ENCODE peak calls at places on chromosome 14, in ten cellular contexts. M, X, D, U, P, E, V, Z, G and N are unnamed samples.

GRCh38 chr14:52304248-52304904 is 9.7 kb upstream of the PTGER2 start:
- DNase-seq in M (peak), D (no peak), G (no peak), X (no peak), P (no peak), V (no peak), U (no peak), E (no peak), Z (no peak), N (no peak)

GRCh38 chr14:70640938-70641547 is 673 bp upstream of the TTC9 start:
- DNase-seq in D (peak), U (peak), G (peak), V (peak), M (peak), Z (no peak), E (no peak), P (peak), X (peak), N (peak)

GRCh38 chr14:103552011-103552797 is 10.3 kb downstream of the BAG5 start:
- DNase-seq in U (peak), G (no peak), Z (no peak), D (no peak), P (peak), X (no peak), E (peak), V (no peak), M (peak), N (no peak)

GRCh38 chr14:89276424-89276975 is 140.5 kb downstream of the FOXN3 start:
- DNase-seq in X (no peak), U (no peak), M (peak), G (peak), P (no peak), E (peak), D (no peak), Z (no peak), V (peak), N (peak)

GRCh38 chr14:32428875-32429274 is 99.8 kb downstream of the AKAP6 start:
- DNase-seq in U (no peak), G (no peak), E (no peak), P (no peak), V (no peak), X (no peak), D (no peak), Z (no peak), M (no peak), N (no peak)

GRCh38 chr14:91170504-91171121 is 56.7 kb downstream of the DGLUCY start:
- DNase-seq in P (no peak), G (no peak), V (no peak), X (no peak), E (no peak), D (no peak), U (no peak), Z (no peak), M (no peak), N (peak)

GRCh38 chr14:20624495-20625070 is 16.9 kb downstream of the OR6S1 start:
- DNase-seq in U (no peak), X (peak), E (no peak), P (peak), M (peak), G (peak), Z (no peak), D (no peak), V (peak), N (peak)

GRCh38 chr14:57462551-57462950 is 31.1 kb downstream of the CCDC198 start:
- DNase-seq in P (no peak), M (no peak), G (no peak), V (no peak), D (no peak), E (no peak), X (no peak), U (peak), Z (no peak), N (no peak)

GRCh38 chr14:53620325-53620716 is 336.3 kb downstream of the BMP4 start:
- DNase-seq in D (no peak), V (no peak), G (no peak), Z (no peak), M (no peak), P (no peak), X (no peak), U (no peak), E (no peak), N (no peak)

GRCh38 chr14:50362791-50363733 is 33.6 kb downstream of the CDKL1 start:
- DNase-seq in G (peak), M (no peak), V (peak), P (no peak), U (no peak), E (no peak), X (no peak), D (no peak), Z (no peak), N (no peak)

GRCh38 chr14:32925439-32925838 is 13.2 kb upstream of the NPAS3 start:
- DNase-seq in G (no peak), Z (no peak), D (no peak), P (no peak), V (no peak), X (no peak), U (no peak), M (no peak), E (no peak), N (no peak)

GRCh38 chr14:21825147-21825743 is 151.6 kb upstream of the OR4E1 start:
- DNase-seq in G (peak), E (no peak), V (peak), P (peak), U (peak), D (no peak), X (no peak), Z (no peak), M (peak), N (peak)

GRCh38 chr14:33062881-33063280 is 124.2 kb downstream of the NPAS3 start:
- DNase-seq in E (no peak), M (peak), V (no peak), X (no peak), U (peak), G (no peak), P (peak), Z (no peak), D (no peak), N (peak)

GRCh38 chr14:91142214-91142668 is 28.4 kb downstream of the DGLUCY start:
- DNase-seq in G (peak), U (no peak), D (no peak), E (no peak), V (peak), M (no peak), P (no peak), X (no peak), Z (no peak), N (no peak)

GRCh38 chr14:59846595-59846994 is 24.0 kb downstream of the RTN1 start:
- DNase-seq in E (no peak), D (no peak), G (no peak), V (no peak), P (no peak), M (no peak), U (no peak), Z (no peak), X (no peak), N (no peak)

GRCh38 chr14:68791078-68791983 is 1.5 kb downstream of the ZFP36L1 start:
- DNase-seq in D (no peak), Z (no peak), V (no peak), X (no peak), M (no peak), E (no peak), U (peak), G (no peak), P (peak), N (peak)

GRCh38 chr14:88503754-88504406 is 50.9 kb downstream of the PTPN21 start:
- DNase-seq in Z (no peak), V (no peak), P (no peak), G (no peak), M (no peak), U (no peak), X (no peak), D (no peak), E (no peak), N (no peak)

GRCh38 chr14:99168330-99168729 is 103.7 kb downstream of the BCL11B start:
- DNase-seq in X (no peak), Z (no peak), V (no peak), D (no peak), E (no peak), U (no peak), M (no peak), G (no peak), P (no peak), N (no peak)

GRCh38 chr14:103095210-103095778 is 769 bp downstream of the EXOC3L4 start:
- DNase-seq in V (no peak), G (no peak), E (no peak), D (no peak), Z (no peak), M (no peak), X (peak), U (no peak), P (no peak), N (no peak)

DNA sequence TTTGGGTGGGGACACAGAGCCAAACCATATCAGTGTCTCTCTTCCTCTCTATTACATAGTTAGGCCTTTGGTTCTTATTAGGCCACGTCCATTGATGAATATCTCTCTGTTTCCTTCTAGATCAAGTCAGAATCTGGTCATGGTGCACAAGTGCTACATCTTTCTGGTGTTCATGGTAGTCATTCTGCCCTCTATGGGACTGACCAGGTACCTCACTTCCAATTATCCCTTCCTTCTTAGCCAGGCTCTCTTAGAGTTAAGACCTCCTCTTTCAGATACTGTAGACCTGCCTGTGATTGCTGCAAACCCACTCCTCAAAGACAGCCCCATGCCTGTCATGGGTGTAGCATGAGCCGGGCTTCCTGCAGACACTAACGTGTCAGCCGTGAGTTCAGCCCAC is 25.2 kb downstream of the NGB start:
- DNase-seq in U (no peak), E (no peak), M (peak), Z (no peak), X (no peak), D (no peak), G (no peak), P (no peak), V (no peak), N (no peak)
- TF ChIP-seq CTCF in U (peak), E (no peak), M (peak), Z (no peak), X (no peak), D (no peak), G (no peak), P (no peak), V (no peak), N (no peak)

GRCh38 chr14:58783801-58784511 is 146.2 kb downstream of the DACT1 start:
- DNase-seq in U (no peak), P (no peak), E (no peak), G (no peak), V (no peak), Z (no peak), M (peak), X (no peak), D (no peak), N (no peak)
- TF ChIP-seq CTCF in U (no peak), P (no peak), E (no peak), G (no peak), V (no peak), Z (no peak), M (no peak), X (no peak), D (no peak), N (no peak)

DNA sequence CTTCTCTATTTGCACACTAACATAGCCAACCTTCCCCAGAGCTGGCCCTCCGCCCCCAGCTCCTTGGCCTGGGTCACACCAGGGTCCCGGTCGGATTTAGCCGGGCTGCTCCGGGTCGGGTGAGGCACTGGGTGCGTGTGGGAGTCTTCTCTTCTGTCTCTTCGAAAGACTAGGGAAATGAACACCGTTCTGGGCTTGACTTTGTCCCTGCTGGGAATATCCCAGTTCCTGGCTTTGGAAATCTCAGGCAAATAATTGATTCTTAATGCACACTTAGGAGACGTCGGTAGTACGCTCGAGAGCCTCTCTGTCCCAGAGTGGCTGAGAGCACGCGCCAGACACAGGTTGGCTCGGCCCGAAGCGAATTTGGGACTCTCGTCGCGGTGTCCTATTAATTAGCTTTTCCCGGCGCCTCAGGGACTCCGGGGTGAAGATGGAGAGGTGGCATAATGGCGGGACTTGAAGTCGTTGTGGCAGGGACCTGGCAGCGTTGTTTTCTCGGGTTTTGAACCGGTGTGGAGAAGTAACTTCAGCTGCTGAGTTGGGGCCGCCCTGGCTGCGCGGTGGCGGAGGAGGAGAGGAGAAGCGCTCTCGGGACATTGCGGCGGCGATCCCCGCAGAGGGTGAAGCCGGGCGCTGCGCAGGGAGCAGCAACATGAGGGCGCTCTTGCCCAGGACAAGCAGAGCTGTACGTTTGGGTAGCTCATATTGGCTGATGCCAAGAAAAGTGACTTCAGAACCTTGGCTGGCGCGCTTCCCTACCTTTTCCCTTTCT is 7.5 kb downstream of the FOXG1 start:
- DNase-seq in X (no peak), V (no peak), Z (no peak), P (peak), E (no peak), U (no peak), M (peak), D (no peak), G (no peak), N (peak)
- TF ChIP-seq CTCF in X (no peak), V (peak), Z (no peak), P (peak), E (no peak), U (no peak), M (peak), D (no peak), G (no peak), N (peak)

GRCh38 chr14:96051642-96052540 is 12.7 kb downstream of the C14orf132 start:
- DNase-seq in Z (no peak), X (no peak), V (peak), U (peak), M (no peak), P (no peak), E (no peak), D (no peak), G (peak), N (no peak)
- TF ChIP-seq CTCF in Z (no peak), X (no peak), V (peak), U (peak), M (peak), P (no peak), E (no peak), D (no peak), G (peak), N (peak)

DNA sequence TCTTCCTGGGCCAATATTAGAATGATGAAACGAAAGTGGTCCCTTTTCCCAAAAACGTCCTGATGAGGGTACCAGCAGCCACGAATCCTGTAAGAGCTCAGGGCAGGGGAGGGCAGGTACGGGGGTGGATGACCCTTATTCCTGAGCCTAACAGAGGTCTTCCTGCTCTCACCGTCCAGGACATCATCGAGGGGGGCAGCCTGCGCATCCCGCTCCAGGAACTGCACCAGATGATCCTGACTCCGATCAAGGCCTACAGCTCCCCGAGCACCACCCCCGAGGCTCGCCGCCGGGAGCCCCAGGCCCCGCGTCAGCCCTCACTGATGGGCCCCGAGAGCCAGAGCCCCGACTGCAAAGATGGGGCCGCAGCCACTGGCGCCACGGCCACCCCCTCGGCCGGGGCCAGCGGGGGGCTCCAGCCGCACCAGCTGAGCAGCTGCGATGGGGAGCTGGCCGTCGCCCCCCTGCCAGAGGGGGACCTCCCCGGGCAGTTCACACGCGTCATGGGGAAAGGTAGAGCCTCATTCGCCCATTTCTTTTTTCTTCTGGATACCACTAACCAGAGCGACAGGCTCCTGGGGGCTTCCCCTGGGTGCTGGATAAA is 142.5 kb downstream of the GCH1 start:
- DNase-seq in U (no peak), P (no peak), X (no peak), M (no peak), Z (no peak), G (no peak), V (no peak), E (peak), D (no peak), N (no peak)
- TF ChIP-seq CTCF in U (no peak), P (no peak), X (no peak), M (no peak), Z (no peak), G (no peak), V (no peak), E (no peak), D (no peak), N (no peak)

DNA sequence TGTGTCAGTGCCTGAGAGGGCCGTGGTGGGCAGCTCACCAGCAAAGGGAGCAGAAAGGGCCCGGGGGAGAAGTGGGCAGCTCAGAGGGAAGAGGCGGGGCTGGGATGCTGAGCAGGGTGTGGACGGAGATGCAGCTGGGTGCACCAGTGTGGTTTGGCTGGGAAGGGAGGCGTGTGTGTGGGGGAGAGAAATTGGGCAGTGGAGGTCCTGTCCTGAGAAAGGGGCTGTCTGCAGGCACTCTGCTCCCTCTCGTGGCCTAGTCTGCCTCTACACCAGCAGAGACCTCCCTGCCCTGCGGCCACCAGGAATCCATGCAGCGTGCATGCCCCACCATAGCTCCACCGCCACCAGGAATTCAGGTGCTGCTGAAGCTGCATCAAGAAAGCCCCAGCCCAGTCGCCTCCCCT is 6.4 kb downstream of the TMEM121 start:
- DNase-seq in V (peak), Z (no peak), X (no peak), D (no peak), G (peak), M (peak), E (peak), P (peak), U (no peak), N (no peak)
- TF ChIP-seq CTCF in V (peak), Z (no peak), X (peak), D (no peak), G (peak), M (peak), E (no peak), P (peak), U (no peak), N (peak)

DNA sequence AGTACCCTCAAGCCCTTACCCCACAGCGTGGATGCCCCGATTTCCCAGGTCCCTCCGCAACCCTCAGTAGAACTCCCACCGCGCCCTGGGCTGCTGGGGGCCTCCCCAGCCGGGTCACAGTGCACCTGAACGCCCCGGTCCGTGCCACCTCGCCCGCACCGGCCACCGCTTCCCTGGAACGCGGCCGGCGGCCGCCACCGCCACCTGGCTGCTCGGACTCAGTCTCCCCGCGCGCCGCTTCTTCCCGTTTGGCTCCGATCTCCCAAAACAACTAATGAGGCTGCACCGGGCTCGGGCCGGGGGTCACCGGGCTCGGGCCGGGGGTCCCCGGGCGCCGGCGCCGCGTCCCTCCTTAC is 1.0 kb downstream of the ITPK1 start:
- DNase-seq in D (no peak), G (no peak), P (no peak), X (peak), M (no peak), E (peak), V (no peak), U (no peak), Z (no peak), N (no peak)
- TF ChIP-seq CTCF in D (no peak), G (no peak), P (no peak), X (peak), M (no peak), E (no peak), V (no peak), U (no peak), Z (no peak), N (no peak)

DNA sequence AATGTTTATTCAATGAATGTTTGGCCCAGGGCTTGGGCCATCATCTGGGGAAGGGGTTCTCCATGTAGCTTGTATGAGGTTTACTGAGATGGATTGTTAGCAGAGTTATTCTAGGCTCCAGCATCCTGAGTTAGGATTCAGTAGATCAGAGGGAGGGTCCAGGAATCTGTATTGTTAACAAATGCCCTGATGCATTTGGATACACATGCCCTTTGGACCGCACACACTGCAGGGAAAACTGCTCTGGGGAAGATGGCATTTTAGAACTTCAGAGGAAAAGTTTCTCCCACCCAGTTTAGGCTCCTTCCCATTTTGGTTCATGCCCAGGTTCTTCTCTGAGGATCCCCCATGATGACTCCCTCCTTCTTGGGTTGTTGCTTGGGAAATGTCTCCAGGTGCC is 193.3 kb downstream of the KTN1 start:
- DNase-seq in Z (no peak), E (no peak), M (no peak), U (no peak), P (no peak), G (no peak), D (no peak), X (no peak), V (no peak), N (no peak)
- TF ChIP-seq CTCF in Z (no peak), E (no peak), M (no peak), U (no peak), P (no peak), G (no peak), D (no peak), X (no peak), V (no peak), N (no peak)

DNA sequence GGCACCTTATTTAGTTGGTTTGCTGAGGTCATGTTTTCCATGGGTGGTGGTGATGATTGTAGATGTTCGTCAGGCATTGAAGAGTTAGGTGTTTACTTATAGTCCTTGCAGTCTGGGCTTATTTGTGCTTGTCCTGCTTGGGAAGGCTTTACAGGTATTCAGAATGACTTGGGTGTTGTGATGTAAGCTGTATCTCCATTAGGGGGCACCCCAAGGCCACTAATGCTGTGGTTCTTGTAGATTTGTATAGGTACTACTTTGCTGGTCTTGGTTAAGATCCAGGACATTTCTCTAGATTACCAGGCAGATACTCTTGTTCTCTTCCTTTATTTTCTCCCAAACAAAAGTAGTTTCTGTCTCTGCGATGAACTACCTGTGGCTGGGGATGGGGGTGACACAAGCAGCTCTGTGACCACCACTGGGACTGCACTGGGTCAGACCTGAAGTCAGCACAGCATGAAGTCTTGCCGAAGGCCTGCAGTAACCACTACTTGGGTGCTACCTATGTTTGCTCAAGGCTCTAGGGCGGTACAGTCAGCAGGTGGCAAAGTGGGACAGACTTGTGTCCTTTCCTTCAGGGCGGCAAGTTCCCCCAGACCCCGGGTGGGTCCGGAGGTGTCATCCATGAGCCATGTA is 35.8 kb upstream of the FBXO33 start:
- DNase-seq in M (peak), X (no peak), G (no peak), E (no peak), V (no peak), D (no peak), Z (no peak), U (peak), P (peak), N (peak)
- TF ChIP-seq CTCF in M (peak), X (no peak), G (peak), E (no peak), V (peak), D (no peak), Z (no peak), U (peak), P (peak), N (peak)